ENCODE peak calls at places on chromosomes 5 and 9, in seven cellular contexts. One of them, this sample, is unnamed.

GRCh38 chr5:80884851-80885697 is 75.1 kb upstream of the RASGRF2 start:
- DNase-seq in hepatocyte: no peak
- DNase-seq in GM23248: peak; percentile 9
- DNase-seq in GM23338: no peak
- DNase-seq in neural progenitor cell: no peak
- DNase-seq in OCI-LY7: no peak
- DNase-seq in PC-3: peak; percentile 55
- DNase-seq in this sample: no peak

GRCh38 chr9:112299514-112299913 is 33.9 kb downstream of the PTBP3 start:
- DNase-seq in hepatocyte: no peak
- DNase-seq in GM23248: peak; percentile 65
- DNase-seq in GM23338: no peak
- DNase-seq in neural progenitor cell: no peak
- DNase-seq in OCI-LY7: no peak
- DNase-seq in PC-3: peak; percentile 24
- DNase-seq in this sample: no peak

GRCh38 chr9:87277346-87277745 is 220.3 kb upstream of the DAPK1 start:
- DNase-seq in hepatocyte: no peak
- DNase-seq in GM23248: no peak
- DNase-seq in GM23338: no peak
- DNase-seq in neural progenitor cell: no peak
- DNase-seq in OCI-LY7: no peak
- DNase-seq in PC-3: no peak
- DNase-seq in this sample: no peak

GRCh38 chr5:60674251-60674650 is 25.7 kb downstream of the DEPDC1B start:
- DNase-seq in hepatocyte: no peak
- DNase-seq in GM23248: no peak
- DNase-seq in GM23338: no peak
- DNase-seq in neural progenitor cell: no peak
- DNase-seq in OCI-LY7: no peak
- DNase-seq in PC-3: no peak
- DNase-seq in this sample: no peak

GRCh38 chr9:33407061-33407460 is 4.7 kb upstream of the AQP7 start:
- DNase-seq in hepatocyte: no peak
- DNase-seq in GM23248: no peak
- DNase-seq in GM23338: no peak
- DNase-seq in neural progenitor cell: no peak
- DNase-seq in OCI-LY7: no peak
- DNase-seq in PC-3: no peak
- DNase-seq in this sample: no peak

GRCh38 chr5:132500931-132501628 is 10.5 kb upstream of the IRF1 start:
- DNase-seq in hepatocyte: peak; percentile 88
- DNase-seq in GM23248: peak; percentile 61
- DNase-seq in GM23338: peak; percentile 82
- DNase-seq in neural progenitor cell: peak; percentile 79
- DNase-seq in OCI-LY7: peak; percentile 89
- DNase-seq in PC-3: peak; percentile 56
- DNase-seq in this sample: no peak

GRCh38 chr5:22431406-22431805 is 421.7 kb downstream of the CDH12 start:
- DNase-seq in hepatocyte: no peak
- DNase-seq in GM23248: no peak
- DNase-seq in GM23338: no peak
- DNase-seq in neural progenitor cell: no peak
- DNase-seq in OCI-LY7: no peak
- DNase-seq in PC-3: no peak
- DNase-seq in this sample: no peak

GRCh38 chr5:42454216-42454995 is 31.2 kb downstream of the GHR start:
- DNase-seq in hepatocyte: no peak
- DNase-seq in GM23248: no peak
- DNase-seq in GM23338: no peak
- DNase-seq in neural progenitor cell: no peak
- DNase-seq in OCI-LY7: no peak
- DNase-seq in PC-3: peak; percentile 75
- DNase-seq in this sample: no peak

GRCh38 chr5:61274561-61274960 is 57.5 kb upstream of the ZSWIM6 start:
- DNase-seq in hepatocyte: no peak
- DNase-seq in GM23248: peak; percentile 36
- DNase-seq in GM23338: no peak
- DNase-seq in neural progenitor cell: no peak
- DNase-seq in OCI-LY7: no peak
- DNase-seq in PC-3: no peak
- DNase-seq in this sample: no peak

GRCh38 chr5:123809594-123810172 is 297.7 kb downstream of the CSNK1G3 start:
- DNase-seq in hepatocyte: peak; percentile 50
- DNase-seq in GM23248: no peak
- DNase-seq in GM23338: no peak
- DNase-seq in neural progenitor cell: no peak
- DNase-seq in OCI-LY7: peak; percentile 19
- DNase-seq in PC-3: no peak
- DNase-seq in this sample: no peak

GRCh38 chr5:157857821-157858526 is 971 bp downstream of the CLINT1 start:
- DNase-seq in hepatocyte: no peak
- DNase-seq in GM23248: peak; percentile 81
- DNase-seq in GM23338: no peak
- DNase-seq in neural progenitor cell: no peak
- DNase-seq in OCI-LY7: peak; percentile 57
- DNase-seq in PC-3: peak; percentile 25
- DNase-seq in this sample: no peak
- TF ChIP-seq EZH2phosphoT487 in hepatocyte: no peak
- TF ChIP-seq EZH2phosphoT487 in GM23248: no peak
- TF ChIP-seq EZH2phosphoT487 in GM23338: no peak
- TF ChIP-seq EZH2phosphoT487 in neural progenitor cell: no peak
- TF ChIP-seq EZH2phosphoT487 in OCI-LY7: no peak
- TF ChIP-seq EZH2phosphoT487 in PC-3: no peak
- TF ChIP-seq EZH2phosphoT487 in this sample: no peak

GRCh38 chr9:131950487-131950886 is 129.2 kb downstream of the MED27 start:
- DNase-seq in hepatocyte: no peak
- DNase-seq in GM23248: no peak
- DNase-seq in GM23338: no peak
- DNase-seq in neural progenitor cell: no peak
- DNase-seq in OCI-LY7: no peak
- DNase-seq in PC-3: no peak
- DNase-seq in this sample: no peak

GRCh38 chr9:131951155-131951554 is 128.5 kb downstream of the MED27 start:
- DNase-seq in hepatocyte: no peak
- DNase-seq in GM23248: no peak
- DNase-seq in GM23338: no peak
- DNase-seq in neural progenitor cell: no peak
- DNase-seq in OCI-LY7: no peak
- DNase-seq in PC-3: no peak
- DNase-seq in this sample: no peak

GRCh38 chr9:131951905-131952304 is 127.8 kb downstream of the MED27 start:
- DNase-seq in hepatocyte: no peak
- DNase-seq in GM23248: peak; percentile 69
- DNase-seq in GM23338: no peak
- DNase-seq in neural progenitor cell: peak; percentile 26
- DNase-seq in OCI-LY7: no peak
- DNase-seq in PC-3: no peak
- DNase-seq in this sample: no peak

GRCh38 chr9:131959056-131959455 is 120.6 kb downstream of the MED27 start:
- DNase-seq in hepatocyte: no peak
- DNase-seq in GM23248: no peak
- DNase-seq in GM23338: no peak
- DNase-seq in neural progenitor cell: no peak
- DNase-seq in OCI-LY7: no peak
- DNase-seq in PC-3: no peak
- DNase-seq in this sample: no peak

GRCh38 chr9:131954299-131954698 is 125.4 kb downstream of the MED27 start:
- DNase-seq in hepatocyte: no peak
- DNase-seq in GM23248: no peak
- DNase-seq in GM23338: peak; percentile 71
- DNase-seq in neural progenitor cell: peak; percentile 36
- DNase-seq in OCI-LY7: peak; percentile 20
- DNase-seq in PC-3: peak; percentile 28
- DNase-seq in this sample: peak; percentile 3
- TF ChIP-seq EZH2phosphoT487 in hepatocyte: no peak
- TF ChIP-seq EZH2phosphoT487 in GM23248: no peak
- TF ChIP-seq EZH2phosphoT487 in GM23338: no peak
- TF ChIP-seq EZH2phosphoT487 in neural progenitor cell: no peak
- TF ChIP-seq EZH2phosphoT487 in OCI-LY7: no peak
- TF ChIP-seq EZH2phosphoT487 in PC-3: no peak
- TF ChIP-seq EZH2phosphoT487 in this sample: no peak

DNA sequence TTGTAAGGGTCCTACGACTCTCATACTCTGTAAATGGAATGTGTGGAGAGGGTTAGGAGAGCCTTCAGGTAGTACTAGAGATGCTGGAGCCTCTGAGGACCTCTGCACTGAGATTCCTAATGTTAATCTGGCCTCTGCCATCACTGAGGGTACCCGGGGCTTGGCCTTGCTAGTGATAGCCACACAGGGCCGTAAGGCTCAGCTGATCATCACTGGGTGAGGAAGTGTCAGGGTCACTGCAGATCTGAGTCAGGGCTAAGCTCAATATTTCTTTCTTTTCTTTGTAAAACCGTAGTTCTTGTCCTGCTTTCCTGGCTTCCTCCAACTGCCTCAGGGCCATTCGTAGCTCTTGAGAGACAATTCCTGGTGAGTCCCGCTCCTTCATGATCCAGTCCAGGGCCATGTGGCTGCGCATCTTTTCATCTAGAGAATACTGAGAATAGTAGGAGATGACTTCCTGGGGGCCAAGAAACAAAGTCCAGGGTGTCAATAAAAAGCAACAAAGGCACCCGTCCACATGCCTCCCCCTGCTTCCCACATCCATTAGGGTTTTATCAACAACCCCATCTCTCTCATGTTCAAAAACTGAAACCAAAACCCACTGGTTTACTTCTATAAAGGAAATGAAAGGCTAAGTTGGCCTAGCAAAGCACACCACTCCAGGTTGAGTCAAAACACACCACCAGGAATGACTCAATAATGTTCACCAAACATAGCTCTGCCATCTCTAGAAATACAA is 47.7 kb downstream of the LIX1 start:
- DNase-seq in hepatocyte: no peak
- DNase-seq in GM23248: no peak
- DNase-seq in GM23338: no peak
- DNase-seq in neural progenitor cell: no peak
- DNase-seq in OCI-LY7: no peak
- DNase-seq in PC-3: no peak
- DNase-seq in this sample: no peak
- TF ChIP-seq EZH2phosphoT487 in hepatocyte: no peak
- TF ChIP-seq EZH2phosphoT487 in GM23248: no peak
- TF ChIP-seq EZH2phosphoT487 in GM23338: no peak
- TF ChIP-seq EZH2phosphoT487 in neural progenitor cell: no peak
- TF ChIP-seq EZH2phosphoT487 in OCI-LY7: no peak
- TF ChIP-seq EZH2phosphoT487 in PC-3: no peak
- TF ChIP-seq EZH2phosphoT487 in this sample: no peak

GRCh38 chr5:65172486-65173129 is 309.1 kb downstream of the ADAMTS6 start:
- DNase-seq in hepatocyte: no peak
- DNase-seq in GM23248: peak; percentile 93
- DNase-seq in GM23338: no peak
- DNase-seq in neural progenitor cell: no peak
- DNase-seq in OCI-LY7: no peak
- DNase-seq in PC-3: no peak
- DNase-seq in this sample: no peak
- TF ChIP-seq EZH2phosphoT487 in hepatocyte: no peak
- TF ChIP-seq EZH2phosphoT487 in GM23248: peak; percentile 87
- TF ChIP-seq EZH2phosphoT487 in GM23338: no peak
- TF ChIP-seq EZH2phosphoT487 in neural progenitor cell: no peak
- TF ChIP-seq EZH2phosphoT487 in OCI-LY7: no peak
- TF ChIP-seq EZH2phosphoT487 in PC-3: no peak
- TF ChIP-seq EZH2phosphoT487 in this sample: no peak

GRCh38 chr5:169583424-169584215 is at the start of gene SPDL1:
- DNase-seq in hepatocyte: peak; percentile 97
- DNase-seq in GM23248: peak; percentile 98
- DNase-seq in GM23338: peak; percentile 97
- DNase-seq in neural progenitor cell: peak; percentile 97
- DNase-seq in OCI-LY7: peak; percentile 97
- DNase-seq in PC-3: peak; percentile 97
- DNase-seq in this sample: peak; percentile 93

GRCh38 chr5:169584998-169585451 is 1.5 kb downstream of the SPDL1 start:
- DNase-seq in hepatocyte: no peak
- DNase-seq in GM23248: peak; percentile 29
- DNase-seq in GM23338: no peak
- DNase-seq in neural progenitor cell: no peak
- DNase-seq in OCI-LY7: no peak
- DNase-seq in PC-3: no peak
- DNase-seq in this sample: no peak

GRCh38 chr5:169583101-169583423 is 511 bp upstream of the SPDL1 start:
- DNase-seq in hepatocyte: no peak
- DNase-seq in GM23248: no peak
- DNase-seq in GM23338: no peak
- DNase-seq in neural progenitor cell: no peak
- DNase-seq in OCI-LY7: no peak
- DNase-seq in PC-3: no peak
- DNase-seq in this sample: no peak

GRCh38 chr5:169580964-169581363 is 2.6 kb upstream of the SPDL1 start:
- DNase-seq in hepatocyte: no peak
- DNase-seq in GM23248: peak; percentile 54
- DNase-seq in GM23338: no peak
- DNase-seq in neural progenitor cell: no peak
- DNase-seq in OCI-LY7: no peak
- DNase-seq in PC-3: no peak
- DNase-seq in this sample: no peak

DNA sequence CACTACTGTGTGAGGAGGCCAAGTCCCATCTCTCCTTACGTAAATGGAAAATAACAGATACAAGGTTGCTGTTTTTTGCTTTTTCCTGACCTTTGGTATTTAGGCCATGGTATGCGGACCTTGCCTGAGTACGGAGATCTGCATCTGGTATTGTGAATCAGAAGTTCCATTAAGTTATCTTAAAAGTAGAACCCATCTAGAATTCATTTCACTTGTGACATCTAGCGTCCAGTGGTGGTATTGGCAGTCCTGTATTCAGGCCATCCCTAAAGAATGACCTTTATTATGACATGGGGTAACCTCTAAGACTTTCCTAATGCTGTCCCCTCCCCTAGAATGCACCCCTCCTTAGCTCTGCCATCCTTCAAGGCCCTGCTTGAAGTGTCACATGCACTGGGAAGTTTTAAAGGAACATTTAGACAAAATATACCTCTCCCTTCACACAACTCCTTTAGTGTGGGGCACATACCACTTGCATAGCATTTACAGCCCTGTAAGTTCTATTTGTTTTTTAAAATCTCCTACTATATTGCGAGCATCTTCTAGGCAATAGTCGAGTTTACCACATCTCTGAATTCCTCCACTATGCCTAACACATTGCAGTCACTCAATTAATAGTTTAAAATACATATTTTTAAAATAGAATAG is 1.9 kb upstream of the SPDL1 start:
- DNase-seq in hepatocyte: peak; percentile 83
- DNase-seq in GM23248: peak; percentile 88
- DNase-seq in GM23338: peak; percentile 84
- DNase-seq in neural progenitor cell: peak; percentile 64
- DNase-seq in OCI-LY7: peak; percentile 72
- DNase-seq in PC-3: peak; percentile 81
- DNase-seq in this sample: peak; percentile 44
- TF ChIP-seq EZH2phosphoT487 in hepatocyte: no peak
- TF ChIP-seq EZH2phosphoT487 in GM23248: no peak
- TF ChIP-seq EZH2phosphoT487 in GM23338: no peak
- TF ChIP-seq EZH2phosphoT487 in neural progenitor cell: no peak
- TF ChIP-seq EZH2phosphoT487 in OCI-LY7: no peak
- TF ChIP-seq EZH2phosphoT487 in PC-3: no peak
- TF ChIP-seq EZH2phosphoT487 in this sample: no peak